ENCODE peak calls at places on chromosomes 2 and 18, in seven cellular contexts. K is cardiac muscle cell; W is stomach; T is HCT116; M is endodermal cell; O is heart right ventricle; E is CD4-positive, alpha-beta memory T cell. Y is an unnamed sample. For H3K9me3, the result is how much of the 10 kb centered on the place peaks cover.

GRCh38 chr2:224968051-224968450 is 74.2 kb downstream of the DOCK10 start:
- DNase-seq in K (no peak), W (no peak), T (no peak), M (no peak), O (no peak), E (no peak), Y (no peak)

GRCh38 chr2:182368446-182368845 is 58.4 kb downstream of the PDE1A start:
- DNase-seq in K (peak), W (no peak), T (no peak), M (no peak), O (no peak), E (no peak), Y (no peak)

GRCh38 chr2:241772063-241772499 is 4.5 kb upstream of the GAL3ST2 start:
- DNase-seq in K (no peak), W (no peak), T (no peak), M (no peak), O (no peak), E (peak), Y (no peak)

GRCh38 chr2:218722876-218723477 is 12.3 kb downstream of the TTLL4 start:
- DNase-seq in K (peak), W (no peak), T (no peak), M (no peak), O (no peak), E (no peak), Y (no peak)

GRCh38 chr2:11213090-11213638 is 57.9 kb downstream of the SLC66A3 start:
- DNase-seq in K (peak), W (no peak), T (no peak), M (no peak), O (no peak), E (no peak), Y (no peak)

GRCh38 chr2:240142256-240142775 is 1.9 kb upstream of the OTOS start:
- DNase-seq in K (no peak), W (no peak), T (no peak), M (no peak), O (no peak), E (no peak), Y (no peak)

GRCh38 chr18:12321331-12321730 is 13.3 kb downstream of the TUBB6 start:
- DNase-seq in K (no peak), W (no peak), T (no peak), M (no peak), O (no peak), E (no peak), Y (no peak)

GRCh38 chr2:71730785-71731383 is 277.5 kb downstream of the DYSF start:
- DNase-seq in K (no peak), W (no peak), T (no peak), M (peak), O (no peak), E (no peak), Y (no peak)

GRCh38 chr2:191679818-191680600 is 2.1 kb downstream of the NABP1 start:
- DNase-seq in K (peak), W (no peak), T (peak), M (no peak), O (no peak), E (peak), Y (no peak)

GRCh38 chr2:220703279-220703678 is 868.8 kb downstream of the EPHA4 start:
- DNase-seq in K (no peak), W (no peak), T (no peak), M (no peak), O (no peak), E (no peak), Y (no peak)

GRCh38 chr2:95074663-95075439 is 46.8 kb downstream of the MRPS5 start:
- DNase-seq in K (no peak), W (no peak), T (no peak), M (peak), O (no peak), E (peak), Y (peak)

GRCh38 chr2:169090133-169090820 is 20.9 kb downstream of the DHRS9 start:
- DNase-seq in K (no peak), W (no peak), T (no peak), M (no peak), O (no peak), E (no peak), Y (no peak)

GRCh38 chr18:67770520-67770919 is 254.0 kb upstream of the DSEL start:
- DNase-seq in K (no peak), W (no peak), T (no peak), M (no peak), O (no peak), E (no peak), Y (no peak)

GRCh38 chr18:8800445-8800844 is 95.1 kb downstream of the MTCL1 start:
- DNase-seq in K (peak), W (no peak), T (peak), M (peak), O (no peak), E (no peak), Y (no peak)

GRCh38 chr2:73092146-73092783 is 20.5 kb downstream of the RAB11FIP5 start:
- DNase-seq in K (no peak), W (no peak), T (no peak), M (no peak), O (no peak), E (no peak), Y (no peak)

GRCh38 chr18:79397830-79398761 is 2.4 kb downstream of the NFATC1 start:
- DNase-seq in K (no peak), W (no peak), T (no peak), M (no peak), O (no peak), E (no peak), Y (no peak)

GRCh38 chr2:61451178-61451577 is 19.7 kb downstream of the USP34 start:
- DNase-seq in K (no peak), W (no peak), T (no peak), M (peak), O (no peak), E (no peak), Y (no peak)

GRCh38 chr18:12278765-12279682 is 24.9 kb downstream of the CIDEA start:
- DNase-seq in K (peak), W (peak), T (no peak), M (peak), O (peak), E (no peak), Y (no peak)

GRCh38 chr2:53035153-53035552 is 732.5 kb upstream of the CHAC2 start:
- DNase-seq in K (no peak), W (no peak), T (no peak), M (no peak), O (no peak), E (no peak), Y (no peak)

GRCh38 chr18:13266208-13267100 is 47.9 kb downstream of the LDLRAD4 start:
- DNase-seq in K (no peak), W (no peak), T (no peak), M (peak), O (peak), E (peak), Y (no peak)

GRCh38 chr2:127044977-127045654 is 61.8 kb downstream of the BIN1 start:
- DNase-seq in K (no peak), W (peak), T (no peak), M (peak), O (no peak), E (no peak), Y (no peak)

GRCh38 chr2:8617048-8617447 is 64.8 kb upstream of the ID2 start:
- DNase-seq in K (no peak), W (no peak), T (no peak), M (no peak), O (no peak), E (no peak), Y (no peak)

GRCh38 chr2:77566131-77566530 is 44.0 kb upstream of the LRRTM4 start:
- DNase-seq in K (no peak), W (no peak), T (no peak), M (no peak), O (no peak), E (no peak), Y (no peak)

GRCh38 chr18:5196253-5197031 is 615 bp downstream of the AKAIN1 start:
- DNase-seq in K (no peak), W (no peak), T (no peak), M (peak), O (no peak), E (no peak), Y (no peak)

GRCh38 chr2:206693399-206694137 is 24.6 kb downstream of the DYTN start:
- DNase-seq in K (peak), W (no peak), T (peak), M (peak), O (no peak), E (peak), Y (peak)

GRCh38 chr18:45166341-45167108 is 448.8 kb upstream of the SLC14A2 start:
- DNase-seq in K (peak), W (no peak), T (no peak), M (no peak), O (no peak), E (no peak), Y (no peak)

GRCh38 chr2:101026923-101027469 is 24.9 kb downstream of the RPL31 start:
- DNase-seq in K (no peak), W (no peak), T (no peak), M (no peak), O (no peak), E (no peak), Y (no peak)

GRCh38 chr2:184927040-184927439 is 328.7 kb downstream of the ZNF804A start:
- DNase-seq in K (no peak), W (no peak), T (no peak), M (no peak), O (no peak), E (no peak), Y (no peak)
- H3K9me3 ChIP-seq in K (under half), W (under half), T (under half), M (under half), O (under half), E (under half), Y (under half)

GRCh38 chr2:176152350-176153181 is 1.2 kb downstream of the HOXD4 start:
- DNase-seq in K (no peak), W (peak), T (no peak), M (peak), O (no peak), E (no peak), Y (no peak)
- H3K9me3 ChIP-seq in K (under half), W (under half), T (under half), M (under half), O (under half), E (under half), Y (under half)

DNA sequence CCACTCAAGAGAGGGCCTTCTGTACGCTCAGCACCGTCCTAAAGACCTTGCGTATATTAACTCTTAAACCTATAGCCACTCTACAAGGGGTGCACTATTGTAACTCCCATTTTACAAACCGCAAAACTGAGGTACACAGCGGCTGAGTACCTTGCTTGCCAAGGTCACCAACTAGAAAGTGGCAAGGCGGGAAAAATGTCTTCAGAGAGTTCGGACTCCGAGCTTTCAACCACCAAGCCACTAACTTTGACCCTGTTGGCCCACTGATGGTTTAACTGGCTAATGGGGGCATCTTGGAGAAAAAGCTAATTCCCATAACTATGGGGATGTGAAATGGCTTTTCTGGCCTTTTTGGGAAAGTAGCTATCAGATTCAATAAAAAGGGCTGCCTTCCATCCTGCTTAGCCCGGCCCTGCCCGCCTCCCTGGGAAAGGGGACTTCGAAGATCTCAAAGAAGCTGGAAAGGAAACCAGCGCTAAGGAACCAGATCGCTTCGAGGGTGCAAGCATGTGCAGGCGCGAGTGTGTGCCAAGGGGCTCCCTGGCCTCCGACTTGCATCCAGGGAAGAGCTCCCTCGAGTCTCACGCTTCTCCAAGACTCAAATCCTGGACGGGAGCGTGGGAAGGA is 2.4 kb upstream of the SP5 start:
- DNase-seq in K (no peak), W (no peak), T (no peak), M (peak), O (no peak), E (no peak), Y (no peak)
- H3K9me3 ChIP-seq in K (under half), W (under half), T (under half), M (under half), O (under half), E (under half), Y (under half)

DNA sequence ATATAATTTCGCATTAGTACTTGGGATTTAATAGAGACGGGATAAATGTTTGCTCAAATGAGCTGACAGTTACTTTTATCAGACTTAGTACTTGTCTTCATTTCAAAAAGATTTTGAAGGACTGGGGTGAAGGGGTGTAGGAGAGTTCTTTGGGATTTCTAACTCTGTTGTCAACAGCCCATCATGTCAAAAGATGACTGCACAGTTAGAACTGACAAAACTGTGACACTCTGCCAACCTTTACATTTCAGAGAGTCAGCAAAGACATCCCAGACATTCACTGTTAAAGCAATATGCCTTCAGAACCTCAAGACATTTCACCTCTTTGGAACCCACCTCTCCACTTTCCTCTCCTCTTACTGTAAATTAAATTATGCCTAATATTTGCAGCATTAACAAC is 285.4 kb upstream of the SPHKAP start:
- DNase-seq in K (no peak), W (no peak), T (no peak), M (no peak), O (no peak), E (no peak), Y (no peak)
- H3K9me3 ChIP-seq in K (under half), W (under half), T (under half), M (under half), O (under half), E (under half), Y (under half)